ENCODE peak calls at places on chromosomes 1 and 21, in five cellular contexts. N is spleen, M is colonic mucosa, U is mucosa of descending colon, B is cardiac muscle cell. Y is an unnamed sample. For H3K4me1, the result is how much of the 10 kb centered on the place peaks cover.

GRCh38 chr1:58431847-58432246 is 114.7 kb downstream of the OMA1 start:
- DNase-seq in M (no peak), N (no peak), B (no peak), U (no peak), Y (no peak)

GRCh38 chr1:221303623-221304022 is 424.4 kb downstream of the HLX start:
- DNase-seq in U (no peak), M (no peak), N (no peak), B (no peak), Y (no peak)

GRCh38 chr1:95699274-95699953 is 465.4 kb downstream of the RWDD3 start:
- DNase-seq in B (no peak), U (no peak), N (no peak), M (no peak), Y (no peak)

GRCh38 chr21:33518899-33519298 is 23.0 kb downstream of the GART start:
- DNase-seq in M (no peak), N (no peak), U (no peak), B (no peak), Y (no peak)

GRCh38 chr1:240445369-240445768 is 166.6 kb downstream of the GREM2 start:
- DNase-seq in B (no peak), M (no peak), U (no peak), N (no peak), Y (no peak)

GRCh38 chr1:90706437-90707362 is 10.4 kb downstream of the BARHL2 start:
- DNase-seq in N (peak), U (no peak), M (no peak), B (peak), Y (no peak)

GRCh38 chr1:23531695-23532094 is 662 bp upstream of the E2F2 start:
- DNase-seq in U (no peak), B (no peak), N (no peak), M (no peak), Y (no peak)

GRCh38 chr1:18855573-18855972 is 3.9 kb downstream of the TAS1R2 start:
- DNase-seq in U (no peak), M (no peak), N (no peak), B (no peak), Y (no peak)

GRCh38 chr1:232682248-232682647 is 52.3 kb upstream of the SIPA1L2 start:
- DNase-seq in U (peak), N (no peak), M (peak), B (no peak), Y (no peak)

GRCh38 chr1:28091043-28091781 is 2.8 kb upstream of the EYA3 start:
- DNase-seq in B (peak), U (peak), N (peak), M (peak), Y (no peak)

GRCh38 chr1:236860674-236861073 is 65.6 kb downstream of the MTR start:
- DNase-seq in M (no peak), N (no peak), U (no peak), B (no peak), Y (no peak)

GRCh38 chr1:236864211-236864610 is 69.1 kb downstream of the MTR start:
- DNase-seq in U (no peak), N (no peak), B (no peak), M (no peak), Y (no peak)

GRCh38 chr1:236862231-236862591 is 67.1 kb downstream of the MTR start:
- DNase-seq in B (no peak), N (no peak), M (no peak), U (no peak), Y (no peak)

GRCh38 chr1:236861560-236862230 is 66.6 kb downstream of the MTR start:
- DNase-seq in B (peak), U (no peak), M (no peak), N (no peak), Y (no peak)

GRCh38 chr1:236862615-236863211 is 67.6 kb downstream of the MTR start:
- DNase-seq in N (no peak), U (no peak), M (no peak), B (no peak), Y (no peak)
- H3K4me1 ChIP-seq in N (under half), U (under half), M (under half), B (under half), Y (under half)

DNA sequence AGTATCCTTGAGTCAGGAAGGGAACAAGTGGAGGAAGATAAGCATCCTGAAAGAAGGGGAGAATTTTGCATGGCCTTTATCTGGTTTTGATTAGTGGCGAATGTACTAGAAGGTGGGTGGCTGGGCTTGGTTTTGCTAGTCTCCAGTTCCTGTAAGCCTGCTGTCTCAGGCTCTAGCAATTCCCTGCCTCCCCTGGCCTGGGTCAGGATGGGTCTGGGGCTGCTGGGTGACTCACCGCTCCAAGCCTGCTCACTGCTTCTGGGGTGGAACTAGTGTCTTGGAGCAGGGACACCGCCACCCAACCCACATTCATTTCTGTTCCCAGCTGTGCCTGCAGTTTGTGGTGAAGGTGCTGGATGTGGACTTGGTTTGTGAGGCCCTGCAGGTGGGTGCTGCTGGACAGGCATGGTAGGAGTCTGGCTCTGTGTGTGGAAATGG is 3.4 kb downstream of the BTBD19 start:
- DNase-seq in B (peak), U (peak), N (peak), M (no peak), Y (peak)
- H3K4me1 ChIP-seq in B (under half), U (under half), N (half or more), M (under half), Y (half or more)

GRCh38 chr1:2185880-2186855 is 8.4 kb downstream of the FAAP20 start:
- DNase-seq in M (no peak), B (no peak), U (no peak), N (no peak), Y (no peak)
- H3K4me1 ChIP-seq in M (under half), B (under half), U (under half), N (under half), Y (under half)

DNA sequence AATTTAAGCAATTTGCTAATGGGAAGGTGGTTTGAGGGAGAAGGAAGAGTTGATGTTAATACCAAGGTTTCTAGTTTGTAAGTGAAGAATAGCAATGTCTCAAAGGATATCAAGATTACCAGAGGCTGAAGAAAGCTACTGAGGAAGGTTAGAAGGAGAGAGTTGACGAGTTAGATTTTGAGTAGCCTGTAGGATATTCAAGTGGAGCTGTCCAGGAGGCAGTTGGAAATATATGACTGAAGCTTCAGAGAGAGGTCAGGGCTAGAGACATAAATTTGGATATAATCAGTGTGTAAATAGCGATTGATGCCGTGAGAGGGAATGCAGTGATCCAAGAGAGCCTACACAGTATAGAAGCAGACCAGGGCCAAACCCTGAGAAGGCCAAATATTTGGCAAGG is 48.4 kb downstream of the PBX1 start:
- DNase-seq in N (no peak), M (no peak), B (no peak), U (no peak), Y (no peak)
- H3K4me1 ChIP-seq in N (under half), M (under half), B (under half), U (under half), Y (half or more)

Y was measured in sigmoid colon.